ENCODE peak calls at places on chromosome 5, in ten cellular contexts. Y is astrocyte; Z is GM12878; U is kidney; O is lung; K is RWPE2; N is fibroblast of lung; X is tibial nerve; V is tibial artery; J is CD8-positive, alpha-beta T cell. Q is an unnamed sample. For H3K9me3, the result is how much of the 10 kb centered on the place peaks cover.

GRCh38 chr5:135313405-135313804 is 85.6 kb downstream of the MACROH2A1 start:
- DNase-seq in J (no peak), N (no peak), O (peak), Y (no peak), U (no peak), X (no peak), Z (no peak), V (peak), K (peak), Q (no peak)

GRCh38 chr5:159735749-159736660 is 180.3 kb upstream of the ADRA1B start:
- DNase-seq in Y (peak), Z (no peak), U (no peak), N (peak), J (no peak), X (no peak), K (no peak), O (no peak), V (no peak), Q (no peak)

GRCh38 chr5:133801955-133802751 is 166.3 kb downstream of the C5orf15 start:
- DNase-seq in J (no peak), X (no peak), Z (no peak), O (no peak), Y (peak), U (no peak), V (no peak), K (no peak), N (peak), Q (peak)

GRCh38 chr5:147391781-147392180 is 118.1 kb downstream of the DPYSL3 start:
- DNase-seq in J (no peak), Z (no peak), O (no peak), Y (peak), V (peak), X (no peak), U (no peak), K (no peak), N (peak), Q (peak)

GRCh38 chr5:65032250-65032649 is 263.5 kb downstream of the CWC27 start:
- DNase-seq in X (no peak), Y (peak), K (no peak), N (peak), Z (no peak), U (no peak), V (no peak), O (no peak), J (no peak), Q (no peak)

GRCh38 chr5:9653811-9654210 is 23.7 kb upstream of the TAS2R1 start:
- DNase-seq in V (no peak), U (no peak), N (peak), Z (no peak), J (no peak), X (no peak), Y (peak), O (no peak), K (no peak), Q (peak)

GRCh38 chr5:154863291-154864080 is 5.1 kb downstream of the CNOT8 start:
- DNase-seq in X (no peak), J (no peak), N (no peak), Y (no peak), K (no peak), O (no peak), U (no peak), Z (no peak), V (no peak), Q (no peak)

GRCh38 chr5:92562065-92562464 is 1019.0 kb downstream of the NR2F1-AS1 start:
- DNase-seq in N (peak), X (no peak), O (no peak), Y (no peak), V (no peak), U (no peak), J (no peak), K (no peak), Z (no peak), Q (no peak)

GRCh38 chr5:27038476-27038875 is at the start of gene CDH9:
- DNase-seq in K (no peak), O (no peak), N (no peak), Y (no peak), U (no peak), V (no peak), Z (no peak), X (no peak), J (no peak), Q (no peak)

GRCh38 chr5:37847978-37848425 is 8.2 kb upstream of the GDNF start:
- DNase-seq in V (no peak), O (no peak), Z (peak), Y (peak), N (peak), K (peak), U (no peak), X (no peak), J (no peak), Q (peak)

GRCh38 chr5:156815988-156816599 is 34.0 kb upstream of the PPP1R2B start:
- DNase-seq in J (no peak), U (no peak), N (peak), X (no peak), V (no peak), K (no peak), Z (no peak), Y (peak), O (no peak), Q (no peak)

GRCh38 chr5:142239394-142240159 is 85.2 kb downstream of the SPRY4 start:
- DNase-seq in Z (no peak), U (no peak), O (no peak), V (no peak), Y (no peak), K (no peak), J (no peak), N (no peak), X (no peak), Q (no peak)

GRCh38 chr5:100904259-100904822 is 1.3 kb upstream of the ST8SIA4 start:
- DNase-seq in X (no peak), J (peak), Z (no peak), N (no peak), V (peak), Y (no peak), U (peak), K (no peak), O (peak), Q (no peak)

GRCh38 chr5:30152431-30152830 is 1041.1 kb upstream of the CDH6 start:
- DNase-seq in O (no peak), Z (no peak), N (no peak), J (no peak), U (no peak), K (no peak), V (no peak), Y (no peak), X (no peak), Q (no peak)

GRCh38 chr5:155082401-155082800 is 68.8 kb downstream of the KIF4B start:
- DNase-seq in X (no peak), U (no peak), K (no peak), J (no peak), Y (peak), O (no peak), N (peak), Z (no peak), V (no peak), Q (no peak)

GRCh38 chr5:178143901-178144300 is 9.8 kb downstream of the NHP2 start:
- DNase-seq in O (no peak), X (no peak), N (peak), K (no peak), J (no peak), U (peak), Z (no peak), V (no peak), Y (no peak), Q (peak)

GRCh38 chr5:13943691-13944090 is 797 bp downstream of the DNAH5 start:
- DNase-seq in Z (no peak), J (no peak), V (no peak), N (no peak), X (no peak), Y (no peak), O (no peak), U (no peak), K (no peak), Q (no peak)

GRCh38 chr5:61894046-61894445 is 412.0 kb upstream of the KIF2A start:
- DNase-seq in O (no peak), U (no peak), Y (no peak), K (no peak), Z (no peak), V (no peak), X (no peak), J (no peak), N (no peak), Q (no peak)

GRCh38 chr5:57338068-57338848 is 144.4 kb downstream of the ACTBL2 start:
- DNase-seq in K (no peak), X (no peak), J (no peak), N (no peak), O (no peak), U (no peak), Y (no peak), Z (no peak), V (no peak), Q (no peak)

GRCh38 chr5:152987156-152987555 is 503.3 kb upstream of the GRIA1 start:
- DNase-seq in Y (no peak), U (no peak), X (no peak), N (no peak), Z (no peak), J (no peak), V (no peak), O (no peak), K (no peak), Q (no peak)

GRCh38 chr5:1335540-1336095 is 9.3 kb downstream of the CLPTM1L start:
- DNase-seq in O (no peak), N (no peak), Z (no peak), Y (no peak), X (no peak), K (no peak), V (no peak), U (peak), J (no peak), Q (peak)

GRCh38 chr5:54825005-54825404 is 160.4 kb downstream of the ESM1 start:
- DNase-seq in V (no peak), Y (peak), U (no peak), Z (no peak), J (no peak), N (peak), O (no peak), K (no peak), X (no peak), Q (no peak)

DNA sequence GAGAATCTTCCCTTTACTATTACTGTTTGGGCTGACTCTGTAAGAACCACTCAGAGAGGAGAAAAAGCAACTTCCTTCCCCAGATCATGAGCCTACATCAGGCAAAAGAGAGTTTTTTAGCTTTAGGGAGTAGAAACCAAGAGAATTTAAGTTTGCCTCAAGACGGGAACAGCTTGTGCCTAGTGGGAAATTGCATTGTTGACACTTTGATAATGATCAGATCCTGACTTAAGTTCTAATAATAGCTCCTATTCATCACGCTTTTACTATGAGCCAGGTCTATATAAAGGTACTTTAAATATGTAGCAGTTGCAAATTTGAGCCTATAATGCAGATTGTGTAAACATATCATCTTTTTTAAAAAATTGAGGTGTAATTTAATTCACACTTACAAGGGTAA is 298.2 kb downstream of the MAN2A1 start:
- DNase-seq in X (no peak), K (no peak), U (no peak), J (no peak), Y (peak), Z (no peak), N (no peak), V (no peak), O (no peak), Q (no peak)
- H3K27ac ChIP-seq in X (no peak), K (no peak), U (no peak), J (no peak), Y (peak), Z (no peak), N (no peak), V (peak), O (no peak), Q (no peak)

GRCh38 chr5:143947313-143947712 is 135.4 kb downstream of the HMHB1 start:
- DNase-seq in X (no peak), O (no peak), V (no peak), U (no peak), Z (no peak), Y (no peak), J (no peak), N (no peak), K (no peak), Q (no peak)
- H3K9me3 ChIP-seq in X (under half), O (under half), V (under half), U (under half), Z (under half), Y (under half), J (under half), N (under half), K (under half), Q (under half)

GRCh38 chr5:180959661-180960060 is 29.0 kb upstream of the BTNL3 start:
- DNase-seq in J (no peak), N (no peak), X (no peak), Z (no peak), V (no peak), U (no peak), Y (no peak), K (no peak), O (no peak), Q (no peak)

GRCh38 chr5:180960209-180960608 is 28.4 kb upstream of the BTNL3 start:
- DNase-seq in N (no peak), Y (no peak), K (no peak), Z (no peak), U (no peak), X (no peak), O (no peak), J (no peak), V (no peak), Q (no peak)
- H3K4me3 ChIP-seq in N (no peak), Y (no peak), K (no peak), Z (no peak), U (no peak), X (no peak), O (no peak), J (no peak), V (no peak), Q (no peak)

GRCh38 chr5:69252437-69252836 is 17.8 kb downstream of the CDK7 start:
- DNase-seq in Z (no peak), N (no peak), U (no peak), V (no peak), O (no peak), J (no peak), X (no peak), K (no peak), Y (no peak), Q (no peak)

GRCh38 chr5:69248019-69248418 is 13.3 kb downstream of the CDK7 start:
- DNase-seq in O (no peak), K (no peak), V (no peak), U (no peak), Y (no peak), J (no peak), X (no peak), Z (no peak), N (no peak), Q (no peak)

GRCh38 chr5:69245031-69245430 is 10.3 kb downstream of the CDK7 start:
- DNase-seq in K (no peak), N (no peak), Y (no peak), O (no peak), U (no peak), Z (no peak), V (no peak), J (no peak), X (no peak), Q (no peak)

DNA sequence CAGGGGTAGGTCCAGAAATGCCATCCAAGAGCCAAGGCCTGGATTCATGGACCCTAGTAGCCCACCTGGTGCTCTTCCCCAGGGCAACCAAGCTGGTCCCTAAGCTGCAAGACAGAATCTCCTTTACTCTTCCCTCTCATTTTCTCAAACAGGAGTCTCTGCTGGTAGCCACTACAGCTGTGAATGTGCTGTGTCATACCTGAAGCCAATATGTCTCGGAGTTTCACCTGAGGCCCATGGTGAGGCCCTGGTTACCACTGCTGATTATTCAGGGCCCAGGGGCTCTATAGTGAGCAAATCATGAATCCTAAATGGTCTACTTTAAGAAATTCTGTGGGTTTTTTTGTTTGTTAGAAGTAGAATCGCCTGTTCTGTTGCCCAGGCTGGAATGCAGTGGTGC is 15.9 kb downstream of the CDK7 start:
- DNase-seq in J (no peak), U (no peak), N (no peak), X (no peak), O (no peak), Z (no peak), K (no peak), Y (no peak), V (no peak), Q (no peak)
- H3K27ac ChIP-seq in J (no peak), U (no peak), N (no peak), X (no peak), O (no peak), Z (no peak), K (no peak), Y (no peak), V (no peak), Q (no peak)

GRCh38 chr5:4020386-4020785 is 424.8 kb downstream of the IRX1 start:
- DNase-seq in V (no peak), J (no peak), N (no peak), O (no peak), Z (no peak), X (no peak), U (no peak), Y (no peak), K (no peak), Q (no peak)

GRCh38 chr5:4022056-4022670 is 426.5 kb downstream of the IRX1 start:
- DNase-seq in J (no peak), K (no peak), N (no peak), V (no peak), Y (no peak), O (no peak), X (no peak), Z (no peak), U (no peak), Q (no peak)

GRCh38 chr5:4027335-4027734 is 431.7 kb downstream of the IRX1 start:
- DNase-seq in X (no peak), K (no peak), U (no peak), J (no peak), O (no peak), V (no peak), Z (no peak), N (no peak), Y (peak), Q (no peak)

GRCh38 chr5:4022991-4023390 is 427.4 kb downstream of the IRX1 start:
- DNase-seq in U (no peak), Z (no peak), V (no peak), O (no peak), K (no peak), J (no peak), N (no peak), Y (no peak), X (peak), Q (no peak)

DNA sequence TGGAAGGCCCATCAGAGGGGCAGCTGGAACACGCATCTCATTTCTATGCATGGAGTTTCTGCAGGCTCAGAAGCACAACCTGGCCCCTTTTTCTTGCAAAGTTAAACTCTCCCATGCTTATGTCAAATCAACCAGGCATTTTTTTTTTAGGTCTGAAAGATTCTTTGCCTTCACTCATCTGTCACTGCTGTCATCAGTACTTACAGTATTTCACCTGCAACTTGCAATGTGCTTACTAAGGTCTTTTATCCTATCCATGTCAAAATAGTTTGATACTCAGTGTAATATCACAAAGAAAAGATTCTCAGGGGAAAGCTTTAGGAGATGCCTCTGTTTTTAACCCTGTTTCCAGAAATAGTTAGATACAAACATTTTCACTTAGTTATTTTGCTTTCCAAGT is 428.1 kb downstream of the IRX1 start:
- DNase-seq in O (no peak), U (no peak), V (no peak), Y (no peak), N (no peak), X (no peak), K (no peak), J (no peak), Z (no peak), Q (no peak)
- H3K9me3 ChIP-seq in O (under half), U (under half), V (under half), Y (under half), N (under half), X (under half), K (under half), J (under half), Z (under half), Q (under half)

GRCh38 chr5:176188506-176189193 is 49.6 kb upstream of the SIMC1 start:
- DNase-seq in J (no peak), Y (no peak), N (no peak), O (no peak), U (no peak), K (no peak), V (no peak), X (no peak), Z (no peak), Q (no peak)

GRCh38 chr5:176190886-176191755 is 47.1 kb upstream of the SIMC1 start:
- DNase-seq in U (no peak), Z (no peak), Y (no peak), X (no peak), N (no peak), O (no peak), K (no peak), J (no peak), V (no peak), Q (no peak)

GRCh38 chr5:176188085-176188484 is 50.1 kb upstream of the SIMC1 start:
- DNase-seq in X (no peak), V (no peak), Y (no peak), O (no peak), U (no peak), Z (no peak), K (no peak), J (no peak), N (no peak), Q (no peak)

GRCh38 chr5:176189857-176190256 is 48.4 kb upstream of the SIMC1 start:
- DNase-seq in J (no peak), K (no peak), U (no peak), V (no peak), Y (no peak), X (no peak), N (no peak), O (no peak), Z (no peak), Q (no peak)

GRCh38 chr5:176192094-176192721 is 46.0 kb upstream of the SIMC1 start:
- DNase-seq in X (no peak), Y (no peak), J (no peak), Z (no peak), V (no peak), K (no peak), O (no peak), U (no peak), N (no peak), Q (no peak)
- H3K4me3 ChIP-seq in X (no peak), Y (no peak), J (no peak), Z (no peak), V (no peak), K (no peak), O (no peak), U (no peak), N (no peak), Q (no peak)

GRCh38 chr5:41863871-41864486 is 6.2 kb downstream of the OXCT1 start:
- DNase-seq in V (no peak), U (no peak), X (no peak), N (peak), O (no peak), J (no peak), Y (peak), K (no peak), Z (no peak), Q (no peak)

GRCh38 chr5:41870621-41871048 is 410 bp upstream of the OXCT1 start:
- DNase-seq in N (no peak), X (no peak), J (no peak), O (no peak), V (no peak), Y (no peak), K (no peak), Z (no peak), U (no peak), Q (no peak)

GRCh38 chr5:41869739-41870620 is at the start of gene OXCT1:
- DNase-seq in K (peak), X (peak), U (peak), N (peak), J (peak), O (peak), Z (peak), V (peak), Y (peak), Q (peak)

GRCh38 chr5:41871866-41872265 is 1.6 kb upstream of the OXCT1 start:
- DNase-seq in Z (no peak), J (no peak), K (no peak), X (no peak), O (no peak), Y (peak), N (peak), U (no peak), V (peak), Q (no peak)

DNA sequence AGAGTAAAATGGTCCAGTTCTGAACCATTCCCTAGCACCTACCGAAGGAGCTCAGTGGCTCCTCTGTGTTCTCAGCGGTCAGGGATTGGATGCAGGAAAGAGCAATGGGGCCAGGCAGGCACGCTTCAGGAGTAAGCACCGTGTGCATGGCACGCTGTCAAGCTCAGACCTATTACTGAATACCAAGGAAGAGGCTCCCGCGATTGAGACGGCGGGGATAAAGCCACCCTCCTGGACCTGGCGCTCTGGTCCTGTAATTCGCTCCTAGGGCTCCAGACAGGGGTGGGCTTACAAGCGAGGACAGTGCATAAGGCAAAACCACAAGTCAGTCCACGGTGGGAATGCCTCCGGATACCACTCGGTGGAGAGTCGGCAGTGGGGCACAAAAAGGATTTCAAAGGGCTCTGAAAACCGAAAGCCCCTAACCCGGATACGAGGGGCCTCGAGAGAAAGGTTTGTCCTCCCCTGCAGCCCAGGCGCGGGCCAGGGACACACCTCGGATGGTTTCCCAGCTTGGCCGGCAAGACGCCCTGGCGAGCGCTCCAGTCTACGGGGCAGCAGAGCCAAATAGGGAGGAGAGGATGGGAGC is 981 bp downstream of the OXCT1 start:
- DNase-seq in V (peak), K (peak), Z (no peak), X (peak), O (peak), N (peak), Y (peak), J (no peak), U (peak), Q (peak)
- H3K27ac ChIP-seq in V (peak), K (peak), Z (peak), X (peak), O (peak), N (peak), Y (peak), J (peak), U (peak), Q (peak)

Q was measured in psoas muscle.